ENCODE peak calls at places on chromosomes 3 and 15, in five cellular contexts. H, G, U, S and Y are unnamed samples.

GRCh38 chr3:120214161-120214560 is 70.9 kb downstream of the GPR156 start:
- DNase-seq in S (no peak), G (no peak), U (no peak), H (no peak), Y (no peak)

GRCh38 chr15:38021259-38021658 is 86.8 kb downstream of the TMCO5A start:
- DNase-seq in S (no peak), U (no peak), G (no peak), H (no peak), Y (no peak)

GRCh38 chr15:74335396-74335795 is 32.0 kb downstream of the CYP11A1 start:
- DNase-seq in U (no peak), S (no peak), H (no peak), G (no peak), Y (no peak)

GRCh38 chr3:69568458-69568857 is 170.8 kb upstream of the MITF start:
- DNase-seq in U (no peak), H (no peak), S (no peak), G (no peak), Y (no peak)

GRCh38 chr3:150913174-150913922 is 8.1 kb upstream of the MINDY4B start:
- DNase-seq in H (no peak), S (no peak), G (no peak), U (no peak), Y (no peak)

GRCh38 chr3:187955076-187955952 is 198.6 kb upstream of the LPP start:
- DNase-seq in G (peak; percentile 45), H (no peak), U (peak; percentile 69), S (no peak), Y (no peak)

GRCh38 chr3:38150780-38151528 is 12.5 kb downstream of the MYD88 start:
- DNase-seq in U (no peak), G (no peak), S (no peak), H (no peak), Y (peak; percentile 26)

GRCh38 chr3:23601020-23601822 is 204.5 kb upstream of the UBE2E1 start:
- DNase-seq in U (no peak), S (no peak), H (no peak), G (no peak), Y (no peak)

GRCh38 chr3:195129644-195130492 is 141.1 kb downstream of the XXYLT1 start:
- DNase-seq in S (no peak), H (peak; percentile 4), U (no peak), G (no peak), Y (no peak)

GRCh38 chr3:94500146-94500545 is 437.3 kb downstream of the NSUN3 start:
- DNase-seq in S (no peak), U (no peak), G (no peak), H (no peak), Y (no peak)

GRCh38 chr15:100881573-100882336 is 2.1 kb downstream of the ALDH1A3 start:
- DNase-seq in S (no peak), G (no peak), H (no peak), U (no peak), Y (no peak)

GRCh38 chr15:79472446-79472845 is 40.3 kb downstream of the MINAR1 start:
- DNase-seq in U (no peak), H (no peak), G (no peak), S (no peak), Y (no peak)

GRCh38 chr3:28916713-28917499 is 364.0 kb upstream of the RBMS3 start:
- DNase-seq in H (no peak), U (peak; percentile 12), G (peak; percentile 76), S (peak; percentile 36), Y (peak; percentile 19)